ENCODE peak calls at places on chromosomes 16 and 17, in six cellular contexts. U is H1, V is H9, F is IMR-90, B is mesenchymal stem cell, D is neuronal stem cell. Z is an unnamed sample.

GRCh38 chr16:64236351-64236750 is 885.5 kb downstream of the CDH11 start:
- DNase-seq in B (no peak), D (no peak), F (peak; percentile 10), V (no peak), U (no peak), Z (no peak)

GRCh38 chr16:84690088-84690819 is 9.5 kb upstream of the USP10 start:
- DNase-seq in D (no peak), U (no peak), V (no peak), F (no peak), B (no peak), Z (no peak)

GRCh38 chr17:16342979-16343378 is 10.3 kb downstream of the CENPV start:
- DNase-seq in F (peak; percentile 70), B (peak; percentile 26), V (no peak), D (no peak), U (no peak), Z (no peak)

GRCh38 chr16:56399492-56399891 is 25.9 kb downstream of the AMFR start:
- DNase-seq in D (no peak), F (no peak), V (no peak), U (no peak), B (no peak), Z (no peak)

GRCh38 chr16:86764551-86764950 is 186.2 kb downstream of the FOXL1 start:
- DNase-seq in D (no peak), U (no peak), V (no peak), B (no peak), F (no peak), Z (no peak)

GRCh38 chr17:9512323-9513168 is 63.1 kb downstream of the STX8 start:
- DNase-seq in V (no peak), B (peak; percentile 73), F (peak; percentile 76), U (no peak), D (no peak), Z (peak; percentile 27)

GRCh38 chr16:85995591-85996461 is 96.9 kb downstream of the IRF8 start:
- DNase-seq in F (no peak), U (no peak), V (no peak), B (no peak), D (no peak), Z (no peak)

GRCh38 chr16:51538707-51539604 is 387.9 kb upstream of the SALL1 start:
- DNase-seq in B (peak; percentile 97), V (no peak), U (no peak), F (peak; percentile 92), D (no peak), Z (no peak)

GRCh38 chr16:57167951-57168350 is 17.9 kb downstream of the PSME3IP1 start:
- DNase-seq in F (peak; percentile 83), B (peak; percentile 78), D (peak; percentile 44), U (no peak), V (no peak), Z (no peak)

GRCh38 chr16:56734429-56734828 is 4.5 kb downstream of the NUP93 start:
- DNase-seq in V (no peak), B (peak; percentile 50), D (no peak), F (peak; percentile 41), U (no peak), Z (peak; percentile 36)

GRCh38 chr16:85557976-85558589 is 55.0 kb upstream of the GSE1 start:
- DNase-seq in D (no peak), B (peak; percentile 62), U (no peak), V (no peak), F (no peak), Z (no peak)

GRCh38 chr17:4276514-4276913 is 12.7 kb upstream of the ANKFY1 start:
- DNase-seq in F (no peak), U (no peak), B (no peak), D (no peak), V (no peak), Z (no peak)

GRCh38 chr16:86354641-86355040 is 155.7 kb upstream of the FOXF1 start:
- DNase-seq in U (no peak), V (no peak), D (no peak), F (peak; percentile 73), B (peak; percentile 74), Z (no peak)

GRCh38 chr17:34981538-34982241 is 1.4 kb downstream of the LIG3 start:
- DNase-seq in U (no peak), B (peak; percentile 86), V (no peak), D (no peak), F (peak; percentile 47), Z (no peak)

GRCh38 chr16:85820604-85821372 is 21.3 kb downstream of the COX4I1 start:
- DNase-seq in V (no peak), B (no peak), U (no peak), F (no peak), D (no peak), Z (peak; percentile 49)

GRCh38 chr17:62562656-62563055 is 64.8 kb upstream of the MRC2 start:
- DNase-seq in D (no peak), V (no peak), F (peak; percentile 68), B (peak; percentile 53), U (no peak), Z (no peak)

GRCh38 chr17:54883939-54884338 is 16.7 kb upstream of the TOM1L1 start:
- DNase-seq in F (no peak), U (no peak), D (no peak), B (no peak), V (no peak), Z (no peak)

GRCh38 chr16:52494145-52494544 is 52.8 kb downstream of the TOX3 start:
- DNase-seq in U (no peak), D (no peak), F (no peak), V (no peak), B (no peak), Z (no peak)

GRCh38 chr17:71118039-71118438 is 948.7 kb downstream of the KCNJ2 start:
- DNase-seq in D (no peak), V (no peak), F (peak; percentile 18), U (peak; percentile 1), B (peak; percentile 8), Z (no peak)

GRCh38 chr17:68601565-68602266 is 549 bp upstream of the FAM20A start:
- DNase-seq in F (no peak), D (no peak), U (no peak), V (no peak), B (no peak), Z (no peak)

GRCh38 chr17:68599091-68599872 is 1.9 kb downstream of the FAM20A start:
- DNase-seq in B (peak; percentile 37), U (no peak), V (no peak), D (no peak), F (no peak), Z (no peak)

GRCh38 chr17:68599873-68600122 is 1.4 kb downstream of the FAM20A start:
- DNase-seq in D (no peak), F (no peak), B (no peak), U (no peak), V (no peak), Z (no peak)

GRCh38 chr17:68600881-68601564 is at the start of gene FAM20A:
- DNase-seq in B (peak; percentile 16), V (peak; percentile 68), D (no peak), U (no peak), F (no peak), Z (no peak)

GRCh38 chr17:68600123-68600880 is 865 bp downstream of the FAM20A start:
- DNase-seq in U (no peak), D (peak; percentile 44), V (peak; percentile 88), B (peak; percentile 14), F (no peak), Z (peak; percentile 40)
- H4K8ac ChIP-seq in U (peak overlapping the region; percentile 95), D (no peak overlapping the region), V (no peak overlapping the region), B (peak overlapping the region; percentile 54), F (no peak overlapping the region), Z (peak overlapping the region; percentile 78)

GRCh38 chr16:1655269-1655807 is 22.7 kb upstream of the JPT2 start:
- DNase-seq in V (no peak), U (no peak), D (no peak), F (no peak), B (no peak), Z (no peak)
- H3K14ac ChIP-seq in V (no peak overlapping the region), U (no peak overlapping the region), D (no peak overlapping the region), F (no peak overlapping the region), B (no peak overlapping the region), Z (no peak overlapping the region)

GRCh38 chr16:3021449-3022207 is 1.5 kb downstream of the TNFRSF12A start:
- DNase-seq in U (peak; percentile 81), D (peak; percentile 89), V (peak; percentile 80), B (peak; percentile 90), F (peak; percentile 94), Z (peak; percentile 84)

GRCh38 chr16:3019594-3020246 is 448 bp upstream of the TNFRSF12A start:
- DNase-seq in B (no peak), V (no peak), F (no peak), D (no peak), U (no peak), Z (no peak)

GRCh38 chr16:3020247-3020603 is at the start of gene TNFRSF12A:
- DNase-seq in U (no peak), F (peak; percentile 68), V (peak; percentile 83), D (peak; percentile 84), B (peak; percentile 78), Z (peak; percentile 77)

GRCh38 chr16:3022208-3022696 is 1.5 kb downstream of the HCFC1R1 start:
- DNase-seq in B (peak; percentile 95), D (peak; percentile 73), V (peak; percentile 90), U (no peak), F (peak; percentile 95), Z (peak; percentile 92)

DNA sequence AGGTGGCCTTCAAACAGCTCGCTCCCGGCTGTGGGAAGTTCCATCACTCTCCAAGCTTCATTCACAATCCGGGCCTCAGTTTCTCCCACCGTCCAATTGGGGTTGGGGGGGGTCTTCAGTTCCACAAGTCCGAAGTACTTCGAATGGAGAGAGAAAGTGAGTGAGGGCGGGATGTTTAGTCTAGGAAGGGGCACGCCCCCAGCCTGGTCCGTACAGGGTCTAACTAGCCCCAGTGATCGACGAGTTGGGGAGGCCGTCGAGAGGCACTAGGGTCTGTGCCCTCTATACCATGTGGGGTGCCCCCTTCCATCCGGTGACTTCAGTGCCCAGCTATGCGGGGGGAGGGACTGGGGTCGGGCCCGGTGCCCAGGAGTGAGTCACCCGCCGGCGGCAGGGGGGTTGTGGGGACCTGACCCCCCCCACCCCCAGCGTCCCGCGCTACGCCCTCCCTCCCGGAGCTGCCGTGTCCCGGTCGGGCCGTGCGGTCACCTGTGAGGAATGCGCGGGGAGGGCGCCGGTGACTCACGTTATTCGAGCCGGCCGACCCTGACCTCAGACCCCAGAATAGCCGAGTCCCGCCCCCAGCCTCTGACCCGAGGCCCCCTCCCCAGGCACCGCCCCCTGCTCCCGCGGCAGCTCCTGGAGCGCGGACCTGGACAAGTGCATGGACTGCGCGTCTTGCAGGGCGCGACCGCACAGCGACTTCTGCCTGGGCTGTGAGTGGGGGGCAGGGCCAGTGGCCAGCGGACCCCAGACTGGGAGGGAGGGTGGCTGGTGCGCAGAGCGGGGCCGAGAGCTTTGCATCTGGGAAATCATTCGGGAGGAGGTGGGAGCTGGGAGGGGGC is 658 bp downstream of the TNFRSF12A start:
- DNase-seq in D (peak; percentile 64), V (peak; percentile 96), F (peak; percentile 89), B (peak; percentile 90), U (peak; percentile 78), Z (peak; percentile 64)
- H4K8ac ChIP-seq in D (no peak overlapping the region), V (no peak overlapping the region), F (peak overlapping the region; percentile 99), B (peak overlapping the region; percentile 81), U (peak overlapping the region; percentile 80), Z (peak overlapping the region; percentile 75)

GRCh38 chr17:74117999-74118421 is 85.5 kb upstream of the RPL38 start:
- DNase-seq in V (peak; percentile 62), F (no peak), U (no peak), B (no peak), D (no peak), Z (no peak)

GRCh38 chr17:74118504-74118903 is 85.0 kb upstream of the RPL38 start:
- DNase-seq in V (peak; percentile 98), F (no peak), B (no peak), U (peak; percentile 54), D (peak; percentile 41), Z (no peak)

GRCh38 chr17:74117087-74117486 is 86.4 kb upstream of the RPL38 start:
- DNase-seq in B (no peak), D (no peak), V (peak; percentile 32), F (no peak), U (no peak), Z (no peak)

GRCh38 chr17:74119960-74120359 is 83.5 kb upstream of the RPL38 start:
- DNase-seq in D (no peak), U (no peak), B (no peak), V (peak; percentile 25), F (no peak), Z (no peak)

GRCh38 chr17:74119049-74119580 is 84.4 kb upstream of the RPL38 start:
- DNase-seq in U (no peak), B (no peak), D (no peak), F (no peak), V (peak; percentile 29), Z (no peak)
- H3K14ac ChIP-seq in U (no peak overlapping the region), B (no peak overlapping the region), D (no peak overlapping the region), F (no peak overlapping the region), V (no peak overlapping the region), Z (no peak overlapping the region)

Z was measured in trophoblast cell.